ENCODE peak calls at places on chromosomes 4 and X, in five cellular contexts. V is GM23338, G is choroid plexus epithelial cell, T is hypothalamus, K is HT1080. S is an unnamed sample.

GRCh38 chr4:15659768-15660394 is 4.7 kb upstream of the FBXL5 start:
- DNase-seq in V (no peak), G (peak), T (no peak), K (no peak), S (peak)

GRCh38 chr4:10106421-10107039 is 10.1 kb downstream of the WDR1 start:
- DNase-seq in V (no peak), G (peak), T (peak), K (peak), S (peak)

GRCh38 chr4:5712931-5713330 is 1.9 kb downstream of the EVC start:
- DNase-seq in V (no peak), G (no peak), T (no peak), K (no peak), S (no peak)

GRCh38 chrX:2410279-2411020 is 90.3 kb downstream of the DHRSX start:
- DNase-seq in V (no peak), G (no peak), T (no peak), K (no peak), S (no peak)

GRCh38 chr4:42331914-42332368 is 65.3 kb upstream of the SHISA3 start:
- DNase-seq in V (no peak), G (peak), T (no peak), K (peak), S (peak)

GRCh38 chr4:84852081-84852480 is 114.4 kb downstream of the WDFY3 start:
- DNase-seq in V (no peak), G (peak), T (no peak), K (peak), S (peak)

GRCh38 chr4:13919021-13919441 is 291.5 kb upstream of the BOD1L1 start:
- DNase-seq in V (no peak), G (peak), T (no peak), K (peak), S (peak)

GRCh38 chrX:153739754-153740486 is 15.3 kb downstream of the ABCD1 start:
- DNase-seq in V (peak), G (no peak), T (no peak), K (no peak), S (no peak)

GRCh38 chr4:98319021-98319420 is 57.8 kb downstream of the RAP1GDS1 start:
- DNase-seq in V (no peak), G (peak), T (no peak), K (no peak), S (no peak)

GRCh38 chrX:151987108-151987507 is 12.6 kb upstream of the GABRE start:
- DNase-seq in V (no peak), G (peak), T (no peak), K (no peak), S (no peak)

GRCh38 chrX:37594755-37595382 is 23.4 kb downstream of the LANCL3 start:
- DNase-seq in V (no peak), G (no peak), T (no peak), K (no peak), S (no peak)

GRCh38 chrX:20189171-20189570 is 47.5 kb upstream of the EIF1AX start:
- DNase-seq in V (no peak), G (no peak), T (no peak), K (no peak), S (no peak)

GRCh38 chr4:185911556-185912064 is 99.6 kb upstream of the SORBS2 start:
- DNase-seq in V (no peak), G (peak), T (no peak), K (peak), S (peak)

GRCh38 chr4:114263233-114263632 is 283.8 kb upstream of the ARSJ start:
- DNase-seq in V (peak), G (peak), T (no peak), K (peak), S (peak)

GRCh38 chr4:175998782-175999181 is 66.9 kb upstream of the WDR17 start:
- DNase-seq in V (peak), G (peak), T (no peak), K (no peak), S (no peak)